ENCODE peak calls at places on chromosomes 2 and 18, in seven cellular contexts. Q, M, A, L, G, J and U are unnamed samples.

GRCh38 chr2:70920367-70920715 is 15.4 kb upstream of the ATP6V1B1 start:
- DNase-seq in L (no peak), M (peak), J (no peak), G (no peak), Q (no peak), A (no peak), U (peak)

GRCh38 chr2:109217362-109218086 is 88.5 kb downstream of the SH3RF3 start:
- DNase-seq in J (no peak), M (no peak), Q (no peak), A (no peak), L (no peak), G (no peak), U (no peak)

GRCh38 chr2:237435844-237436590 is 22.1 kb upstream of the COL6A3 start:
- DNase-seq in M (no peak), G (no peak), J (no peak), Q (no peak), L (no peak), A (peak), U (no peak)

GRCh38 chr18:24118750-24119577 is 19.9 kb upstream of the CABYR start:
- DNase-seq in A (peak), G (peak), L (peak), J (peak), M (peak), Q (peak), U (peak)

GRCh38 chr2:85999131-85999831 is 106.4 kb downstream of the POLR1A start:
- DNase-seq in J (no peak), L (no peak), Q (no peak), M (peak), G (no peak), A (no peak), U (peak)

GRCh38 chr2:241670333-241671110 is 16.1 kb downstream of the DTYMK start:
- DNase-seq in G (no peak), A (no peak), L (no peak), J (no peak), M (no peak), Q (no peak), U (no peak)

GRCh38 chr18:68676913-68677312 is 38.0 kb downstream of the TMX3 start:
- DNase-seq in Q (no peak), J (no peak), G (no peak), A (no peak), L (no peak), M (no peak), U (no peak)

GRCh38 chr2:127771756-127772155 is 39.2 kb downstream of the WDR33 start:
- DNase-seq in G (no peak), M (no peak), Q (no peak), L (no peak), J (no peak), A (no peak), U (no peak)

GRCh38 chr2:27502149-27502548 is 5.5 kb downstream of the GCKR start:
- DNase-seq in G (no peak), L (no peak), J (no peak), M (no peak), Q (no peak), A (no peak), U (no peak)

GRCh38 chr2:45736757-45737704 is 85.6 kb downstream of the PRKCE start:
- DNase-seq in A (no peak), Q (no peak), L (no peak), J (no peak), G (no peak), M (no peak), U (no peak)

GRCh38 chr2:54366487-54367280 is 89.4 kb upstream of the SPTBN1 start:
- DNase-seq in G (no peak), A (no peak), J (no peak), M (no peak), Q (no peak), L (no peak), U (no peak)

GRCh38 chr2:17851731-17852585 is 26.5 kb upstream of the KCNS3 start:
- DNase-seq in J (peak), L (peak), M (no peak), A (peak), G (peak), Q (no peak), U (no peak)

GRCh38 chr2:189222440-189222839 is 42.9 kb upstream of the COL5A2 start:
- DNase-seq in L (peak), G (no peak), A (no peak), J (peak), Q (no peak), M (no peak), U (peak)

GRCh38 chr18:26655614-26656400 is 107.5 kb upstream of the KCTD1 start:
- DNase-seq in L (peak), J (peak), Q (no peak), M (no peak), A (peak), G (no peak), U (peak)

GRCh38 chr2:117058366-117058765 is 756.1 kb upstream of the DDX18 start:
- DNase-seq in J (no peak), A (no peak), G (no peak), Q (no peak), M (no peak), L (no peak), U (no peak)

GRCh38 chr2:231170058-231170457 is 28.4 kb upstream of the ARMC9 start:
- DNase-seq in J (no peak), A (no peak), L (no peak), G (no peak), Q (no peak), M (no peak), U (no peak)

GRCh38 chr2:150617351-150617750 is 129.9 kb upstream of the RND3 start:
- DNase-seq in L (no peak), G (no peak), Q (no peak), J (no peak), A (no peak), M (no peak), U (no peak)

GRCh38 chr18:63218472-63218871 is 101.1 kb downstream of the BCL2 start:
- DNase-seq in J (no peak), Q (no peak), L (no peak), M (no peak), G (no peak), A (no peak), U (no peak)

GRCh38 chr2:138536740-138537139 is 35.2 kb downstream of the SPOPL start:
- DNase-seq in A (no peak), Q (no peak), L (no peak), J (no peak), M (no peak), G (no peak), U (no peak)

GRCh38 chr2:238158807-238159539 is at the start of gene ERFE:
- DNase-seq in J (no peak), A (peak), L (peak), M (peak), G (no peak), Q (no peak), U (no peak)

GRCh38 chr2:54456526-54457325 is 599 bp downstream of the SPTBN1 start:
- DNase-seq in M (peak), J (peak), A (peak), Q (no peak), L (peak), G (no peak), U (peak)

GRCh38 chr18:48061781-48062570 is 131.5 kb upstream of the SMAD2 start:
- DNase-seq in G (no peak), J (no peak), L (no peak), Q (no peak), A (no peak), M (peak), U (no peak)

GRCh38 chr18:28713026-28713425 is 536.1 kb upstream of the CDH2 start:
- DNase-seq in Q (no peak), A (no peak), L (no peak), G (no peak), J (no peak), M (no peak), U (no peak)

GRCh38 chr2:167249197-167249596 is 360.9 kb downstream of the XIRP2 start:
- DNase-seq in Q (no peak), M (no peak), J (no peak), A (no peak), G (no peak), L (no peak), U (no peak)

GRCh38 chr2:6556755-6557154 is 309.0 kb downstream of the CMPK2 start:
- DNase-seq in G (peak), A (no peak), Q (no peak), M (no peak), J (no peak), L (no peak), U (no peak)

GRCh38 chr2:236608710-236609109 is 39.1 kb downstream of the ACKR3 start:
- DNase-seq in M (no peak), J (no peak), L (no peak), Q (no peak), A (no peak), G (no peak), U (no peak)

GRCh38 chr2:110678457-110679336 is 834 bp upstream of the BUB1 start:
- DNase-seq in J (peak), A (no peak), G (no peak), Q (no peak), L (no peak), M (peak), U (peak)

GRCh38 chr2:128491845-128492244 is 173.2 kb upstream of the HS6ST1 start:
- DNase-seq in J (no peak), L (no peak), M (no peak), G (no peak), Q (no peak), A (no peak), U (no peak)

GRCh38 chr2:126771094-126771493 is 115.1 kb downstream of the GYPC start:
- DNase-seq in M (peak), L (no peak), J (no peak), Q (no peak), A (no peak), G (no peak), U (no peak)

GRCh38 chr18:58861353-58861752 is 3.3 kb upstream of the ZNF532 start:
- DNase-seq in L (no peak), G (no peak), J (no peak), Q (no peak), A (no peak), M (no peak), U (peak)

GRCh38 chr18:23377669-23378469 is 75.2 kb upstream of the RIOK3 start:
- DNase-seq in Q (no peak), M (no peak), L (no peak), A (no peak), J (no peak), G (peak), U (no peak)

GRCh38 chr2:200742426-200742825 is 69.3 kb upstream of the BZW1 start:
- DNase-seq in A (peak), J (no peak), M (no peak), G (no peak), Q (peak), L (peak), U (peak)

GRCh38 chr2:104476563-104476988 is 377.3 kb upstream of the POU3F3 start:
- DNase-seq in J (no peak), Q (no peak), G (no peak), M (no peak), A (no peak), L (no peak), U (no peak)

GRCh38 chr18:59900222-59901128 is 679 bp downstream of the PMAIP1 start:
- DNase-seq in Q (no peak), M (peak), G (no peak), J (peak), A (no peak), L (no peak), U (no peak)

GRCh38 chr2:173571021-173571821 is 216.5 kb downstream of the CDCA7 start:
- DNase-seq in J (peak), L (no peak), A (no peak), G (peak), Q (no peak), M (no peak), U (no peak)

GRCh38 chr2:59627599-59627998 is 925.9 kb downstream of the BCL11A start:
- DNase-seq in A (no peak), L (no peak), G (no peak), M (no peak), J (no peak), Q (no peak), U (no peak)

GRCh38 chr2:45169339-45170190 is 160.3 kb upstream of the SIX2 start:
- DNase-seq in J (peak), A (no peak), G (no peak), M (no peak), Q (no peak), L (peak), U (no peak)

GRCh38 chr2:24009680-24010476 is at the start of gene MFSD2B:
- DNase-seq in A (no peak), M (no peak), L (no peak), G (no peak), Q (no peak), J (no peak), U (no peak)

GRCh38 chr18:72634500-72634899 is 90.4 kb upstream of the CBLN2 start:
- DNase-seq in A (no peak), J (no peak), Q (no peak), M (no peak), G (no peak), L (no peak), U (no peak)

GRCh38 chr2:43051316-43051715 is 175.1 kb downstream of the ZFP36L2 start:
- DNase-seq in M (peak), L (no peak), G (peak), J (no peak), Q (no peak), A (no peak), U (no peak)

GRCh38 chr2:43049836-43050796 is 176.3 kb downstream of the ZFP36L2 start:
- DNase-seq in J (no peak), M (peak), Q (no peak), G (no peak), L (no peak), A (no peak), U (no peak)

GRCh38 chr2:43052204-43052943 is 174.0 kb downstream of the ZFP36L2 start:
- DNase-seq in L (no peak), G (no peak), M (peak), J (no peak), A (no peak), Q (no peak), U (no peak)

GRCh38 chr2:43052944-43053306 is 173.5 kb downstream of the ZFP36L2 start:
- DNase-seq in J (no peak), L (no peak), Q (no peak), G (no peak), A (no peak), M (no peak), U (no peak)

DNA sequence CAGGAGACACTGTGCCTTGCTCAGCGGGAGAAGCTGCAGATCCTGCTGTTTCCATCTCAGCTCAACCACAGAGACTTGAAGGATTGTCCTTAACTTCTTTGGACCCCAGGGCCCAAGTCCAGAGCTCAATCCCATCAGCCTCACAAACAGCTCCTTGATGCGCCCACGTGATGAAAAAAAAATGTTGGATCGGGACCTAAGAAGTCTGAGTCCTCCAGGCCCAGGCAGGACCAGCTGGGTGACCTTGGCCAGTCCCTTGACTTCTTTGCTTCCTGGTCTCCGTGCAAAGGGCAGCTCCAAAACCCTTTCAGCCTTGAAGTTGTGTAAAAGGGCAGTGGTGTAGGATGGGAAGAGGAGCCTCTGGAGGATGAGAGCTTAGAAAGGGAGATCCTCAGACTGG is 175.5 kb downstream of the ZFP36L2 start:
- DNase-seq in Q (no peak), G (no peak), L (no peak), M (peak), J (no peak), A (no peak), U (peak)
- H3K27ac ChIP-seq in Q (no peak), G (no peak), L (no peak), M (no peak), J (no peak), A (peak), U (no peak)

DNA sequence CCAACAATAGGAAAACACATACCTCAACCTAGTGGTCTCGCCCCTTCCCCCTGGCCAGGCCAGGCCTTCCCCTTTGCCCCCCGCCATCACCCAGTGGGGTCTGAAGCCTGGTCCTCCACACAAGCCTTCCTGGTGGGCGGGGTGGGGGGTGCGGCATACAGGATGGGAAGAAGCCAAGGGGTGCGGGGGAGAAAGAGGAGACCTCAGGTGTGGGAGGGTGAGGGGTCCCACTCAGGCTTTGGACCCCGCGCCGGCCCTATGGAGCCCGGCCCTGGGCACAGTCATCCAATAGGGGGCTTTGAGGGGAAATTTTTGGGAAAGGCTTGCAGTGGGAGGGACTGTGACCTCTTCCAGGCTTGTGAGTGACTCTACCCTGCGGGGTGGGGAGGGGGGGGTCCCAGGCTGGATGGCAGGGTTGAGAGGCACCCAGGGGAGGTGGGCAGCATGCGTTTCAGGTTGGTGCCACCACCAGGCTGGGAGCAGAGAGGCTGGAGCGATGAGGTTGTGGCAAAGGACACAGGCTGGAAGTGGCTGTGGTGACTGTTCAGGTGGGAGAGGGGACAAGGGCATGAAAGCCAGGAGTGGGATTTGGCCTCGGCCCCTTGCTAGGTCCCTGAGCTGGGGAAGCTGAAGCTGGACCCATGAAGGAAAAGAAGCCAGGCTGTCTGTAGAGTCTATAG is 1.3 kb downstream of the SLC66A3 start:
- DNase-seq in G (no peak), Q (no peak), M (peak), A (no peak), L (no peak), J (peak), U (no peak)
- H3K27ac ChIP-seq in G (no peak), Q (no peak), M (no peak), A (no peak), L (no peak), J (no peak), U (no peak)

GRCh38 chr18:49856531-49856930 is 43.2 kb upstream of the ACAA2 start:
- DNase-seq in A (no peak), L (no peak), M (no peak), J (no peak), Q (no peak), G (no peak), U (no peak)

GRCh38 chr18:49859725-49860124 is 46.4 kb upstream of the ACAA2 start:
- DNase-seq in J (peak), G (no peak), Q (no peak), M (no peak), A (no peak), L (no peak), U (no peak)

GRCh38 chr18:49857708-49858107 is 44.4 kb upstream of the ACAA2 start:
- DNase-seq in L (no peak), A (no peak), M (no peak), G (no peak), Q (no peak), J (no peak), U (no peak)

GRCh38 chr18:49859006-49859359 is 45.6 kb upstream of the ACAA2 start:
- DNase-seq in M (no peak), G (no peak), Q (no peak), J (no peak), L (no peak), A (no peak), U (no peak)

GRCh38 chr18:49858309-49859005 is 45.1 kb upstream of the ACAA2 start:
- DNase-seq in J (peak), L (peak), M (no peak), A (peak), Q (no peak), G (peak), U (no peak)
- H3K27ac ChIP-seq in J (peak), L (no peak), M (no peak), A (no peak), Q (peak), G (peak), U (no peak)

DNA sequence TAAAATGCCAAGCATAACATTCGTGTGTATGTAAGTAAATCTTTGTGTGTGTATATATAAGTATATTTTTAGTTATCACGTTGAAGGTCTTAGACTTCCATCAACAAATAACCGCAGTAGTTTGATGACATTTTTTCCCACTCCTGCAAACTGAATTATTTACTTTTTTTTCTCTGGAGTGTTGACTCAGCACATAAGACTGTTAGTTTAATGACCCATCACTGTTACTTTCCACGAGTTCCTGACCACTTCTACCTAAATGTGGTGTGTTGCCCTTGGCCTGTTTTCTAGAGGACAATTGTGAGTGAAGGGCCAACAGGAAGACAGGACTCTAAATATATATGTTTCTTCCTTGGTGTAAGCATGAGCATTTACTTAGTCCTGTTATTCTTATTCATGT is 71.3 kb upstream of the TXNDC2 start:
- DNase-seq in M (no peak), G (no peak), A (no peak), J (no peak), Q (no peak), L (no peak), U (no peak)
- H3K27ac ChIP-seq in M (no peak), G (no peak), A (no peak), J (no peak), Q (no peak), L (no peak), U (peak)

GRCh38 chr18:44781890-44782289 is 101.2 kb downstream of the SETBP1 start:
- DNase-seq in A (no peak), M (no peak), L (no peak), J (no peak), G (no peak), Q (no peak), U (no peak)
- H3K27ac ChIP-seq in A (no peak), M (no peak), L (peak), J (no peak), G (no peak), Q (no peak), U (peak)

DNA sequence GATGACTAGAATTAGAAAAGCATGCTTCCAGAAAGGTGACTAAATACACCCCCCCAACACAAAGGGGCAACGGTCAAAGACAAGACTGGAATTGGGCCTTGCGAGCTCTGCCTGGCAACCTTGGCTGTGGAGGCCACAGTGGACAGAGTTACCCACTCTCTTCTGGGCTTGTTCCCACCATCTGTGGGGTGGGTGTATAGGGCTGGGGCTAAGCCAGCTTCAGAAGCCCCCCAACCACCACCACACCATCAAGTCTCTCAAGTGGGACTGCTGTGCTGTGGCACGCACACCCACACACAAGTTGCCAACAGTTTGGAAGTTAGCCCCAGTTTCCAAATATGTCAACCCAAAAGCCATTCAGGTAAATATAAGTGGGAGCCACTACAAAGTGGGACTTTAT is 7.8 kb downstream of the NFE2L2 start:
- DNase-seq in Q (no peak), A (no peak), G (no peak), J (no peak), L (no peak), M (no peak), U (no peak)
- H3K27ac ChIP-seq in Q (peak), A (no peak), G (no peak), J (no peak), L (peak), M (no peak), U (no peak)

GRCh38 chr2:67389286-67389685 is 7.8 kb upstream of the ETAA1 start:
- DNase-seq in J (no peak), G (no peak), Q (no peak), A (no peak), M (no peak), L (no peak), U (no peak)
- H3K27ac ChIP-seq in J (no peak), G (no peak), Q (no peak), A (no peak), M (no peak), L (no peak), U (peak)